ENCODE peak calls at places on chromosomes 7 and 10, in eight cellular contexts. W, J, F, E, T, B, R and Q are unnamed samples.

GRCh38 chr10:99548041-99548530 is 15.3 kb downstream of the NKX2-3 start:
- DNase-seq in W (no peak), J (no peak), F (peak), E (peak), T (no peak), B (peak), R (no peak), Q (no peak)

GRCh38 chr7:149884541-149884940 is 10.8 kb downstream of the ATP6V0E2 start:
- DNase-seq in W (no peak), J (no peak), F (peak), E (no peak), T (no peak), B (no peak), R (no peak), Q (no peak)

GRCh38 chr7:77823787-77824186 is 25.2 kb downstream of the PHTF2 start:
- DNase-seq in W (no peak), J (no peak), F (no peak), E (no peak), T (no peak), B (no peak), R (no peak), Q (no peak)

GRCh38 chr7:20779041-20779440 is 7.6 kb downstream of the SP8 start:
- DNase-seq in W (no peak), J (no peak), F (no peak), E (no peak), T (no peak), B (no peak), R (no peak), Q (no peak)

GRCh38 chr10:13686331-13686752 is 99.6 kb downstream of the PRPF18 start:
- DNase-seq in W (no peak), J (no peak), F (peak), E (peak), T (no peak), B (no peak), R (no peak), Q (no peak)

GRCh38 chr10:79322616-79323566 is 24.4 kb upstream of the PPIF start:
- DNase-seq in W (peak), J (peak), F (peak), E (peak), T (no peak), B (no peak), R (peak), Q (no peak)

GRCh38 chr10:103603382-103603781 is 109.9 kb downstream of the NEURL1 start:
- DNase-seq in W (no peak), J (no peak), F (no peak), E (no peak), T (no peak), B (no peak), R (no peak), Q (no peak)

GRCh38 chr10:113187066-113187777 is 237.2 kb downstream of the TCF7L2 start:
- DNase-seq in W (no peak), J (no peak), F (peak), E (no peak), T (peak), B (no peak), R (no peak), Q (peak)

GRCh38 chr7:50677279-50677996 is 105.3 kb downstream of the GRB10 start:
- DNase-seq in W (no peak), J (no peak), F (no peak), E (no peak), T (no peak), B (no peak), R (no peak), Q (no peak)

GRCh38 chr10:29810816-29811215 is 176.0 kb upstream of the SVIL start:
- DNase-seq in W (no peak), J (no peak), F (no peak), E (no peak), T (no peak), B (no peak), R (no peak), Q (no peak)

GRCh38 chr7:124550036-124550435 is 215.6 kb downstream of the GPR37 start:
- DNase-seq in W (no peak), J (no peak), F (no peak), E (no peak), T (no peak), B (no peak), R (no peak), Q (peak)

GRCh38 chr7:66095010-66095409 is 19.4 kb downstream of the ASL start:
- DNase-seq in W (no peak), J (no peak), F (no peak), E (no peak), T (no peak), B (no peak), R (no peak), Q (no peak)